ENCODE peak calls at places on chromosomes 1 and 21, in eight cellular contexts. One of them, this sample, is unnamed.

GRCh38 chr1:27656157-27656893 is 15.7 kb downstream of the IFI6 start:
- DNase-seq in mesenteric fat pad: no peak
- DNase-seq in RWPE1: no peak
- DNase-seq in sigmoid colon: peak; percentile 89
- DNase-seq in stimulated activated CD4-positive, alpha-beta T cell treated with anti-CD3 and anti-CD28 coated beads, Interleukin-12 subunit alpha, Interleukin-12 subunit beta, amount 100 ng/mL, for 48 hours: no peak
- DNase-seq in activated CD8-positive, alpha-beta memory T cell treated with anti-CD3 and anti-CD28 coated beads, Interleukin-2, amount 10 ng/mL, durations not matched to agents 7 days and 5 days: no peak
- DNase-seq in NCI-H1105: no peak
- DNase-seq in bronchial epithelial cell: peak; percentile 69
- DNase-seq in this sample: no peak

GRCh38 chr1:50441183-50441582 is 17.9 kb upstream of the DMRTA2 start:
- DNase-seq in mesenteric fat pad: no peak
- DNase-seq in RWPE1: no peak
- DNase-seq in sigmoid colon: no peak
- DNase-seq in stimulated activated CD4-positive, alpha-beta T cell treated with anti-CD3 and anti-CD28 coated beads, Interleukin-12 subunit alpha, Interleukin-12 subunit beta, amount 100 ng/mL, for 48 hours: no peak
- DNase-seq in activated CD8-positive, alpha-beta memory T cell treated with anti-CD3 and anti-CD28 coated beads, Interleukin-2, amount 10 ng/mL, durations not matched to agents 7 days and 5 days: no peak
- DNase-seq in NCI-H1105: no peak
- DNase-seq in bronchial epithelial cell: no peak
- DNase-seq in this sample: no peak

GRCh38 chr21:16082038-16082816 is 352.4 kb downstream of the USP25 start:
- DNase-seq in mesenteric fat pad: no peak
- DNase-seq in RWPE1: no peak
- DNase-seq in sigmoid colon: no peak
- DNase-seq in stimulated activated CD4-positive, alpha-beta T cell treated with anti-CD3 and anti-CD28 coated beads, Interleukin-12 subunit alpha, Interleukin-12 subunit beta, amount 100 ng/mL, for 48 hours: no peak
- DNase-seq in activated CD8-positive, alpha-beta memory T cell treated with anti-CD3 and anti-CD28 coated beads, Interleukin-2, amount 10 ng/mL, durations not matched to agents 7 days and 5 days: no peak
- DNase-seq in NCI-H1105: peak; percentile 2
- DNase-seq in bronchial epithelial cell: peak; percentile 46
- DNase-seq in this sample: peak; percentile 5

GRCh38 chr1:243213045-243213787 is 41.9 kb downstream of the CEP170 start:
- DNase-seq in mesenteric fat pad: no peak
- DNase-seq in RWPE1: no peak
- DNase-seq in sigmoid colon: no peak
- DNase-seq in stimulated activated CD4-positive, alpha-beta T cell treated with anti-CD3 and anti-CD28 coated beads, Interleukin-12 subunit alpha, Interleukin-12 subunit beta, amount 100 ng/mL, for 48 hours: no peak
- DNase-seq in activated CD8-positive, alpha-beta memory T cell treated with anti-CD3 and anti-CD28 coated beads, Interleukin-2, amount 10 ng/mL, durations not matched to agents 7 days and 5 days: no peak
- DNase-seq in NCI-H1105: no peak
- DNase-seq in bronchial epithelial cell: peak; percentile 5
- DNase-seq in this sample: no peak

GRCh38 chr1:27568247-27569087 is 35.5 kb downstream of the AHDC1 start:
- DNase-seq in mesenteric fat pad: peak; percentile 98
- DNase-seq in RWPE1: peak; percentile 94
- DNase-seq in sigmoid colon: peak; percentile 98
- DNase-seq in stimulated activated CD4-positive, alpha-beta T cell treated with anti-CD3 and anti-CD28 coated beads, Interleukin-12 subunit alpha, Interleukin-12 subunit beta, amount 100 ng/mL, for 48 hours: peak; percentile 95
- DNase-seq in activated CD8-positive, alpha-beta memory T cell treated with anti-CD3 and anti-CD28 coated beads, Interleukin-2, amount 10 ng/mL, durations not matched to agents 7 days and 5 days: peak; percentile 94
- DNase-seq in NCI-H1105: peak; percentile 93
- DNase-seq in bronchial epithelial cell: peak; percentile 84
- DNase-seq in this sample: peak; percentile 89

GRCh38 chr1:57475366-57475765 is 51.5 kb upstream of the DAB1 start:
- DNase-seq in mesenteric fat pad: no peak
- DNase-seq in RWPE1: no peak
- DNase-seq in sigmoid colon: no peak
- DNase-seq in stimulated activated CD4-positive, alpha-beta T cell treated with anti-CD3 and anti-CD28 coated beads, Interleukin-12 subunit alpha, Interleukin-12 subunit beta, amount 100 ng/mL, for 48 hours: no peak
- DNase-seq in activated CD8-positive, alpha-beta memory T cell treated with anti-CD3 and anti-CD28 coated beads, Interleukin-2, amount 10 ng/mL, durations not matched to agents 7 days and 5 days: no peak
- DNase-seq in NCI-H1105: no peak
- DNase-seq in bronchial epithelial cell: no peak
- DNase-seq in this sample: no peak

GRCh38 chr1:168799918-168800605 is 71.1 kb upstream of the DPT start:
- DNase-seq in mesenteric fat pad: no peak
- DNase-seq in RWPE1: no peak
- DNase-seq in sigmoid colon: no peak
- DNase-seq in stimulated activated CD4-positive, alpha-beta T cell treated with anti-CD3 and anti-CD28 coated beads, Interleukin-12 subunit alpha, Interleukin-12 subunit beta, amount 100 ng/mL, for 48 hours: no peak
- DNase-seq in activated CD8-positive, alpha-beta memory T cell treated with anti-CD3 and anti-CD28 coated beads, Interleukin-2, amount 10 ng/mL, durations not matched to agents 7 days and 5 days: no peak
- DNase-seq in NCI-H1105: no peak
- DNase-seq in bronchial epithelial cell: peak; percentile 7
- DNase-seq in this sample: no peak

GRCh38 chr1:33392639-33393038 is 38.3 kb downstream of the PHC2 start:
- DNase-seq in mesenteric fat pad: no peak
- DNase-seq in RWPE1: no peak
- DNase-seq in sigmoid colon: no peak
- DNase-seq in stimulated activated CD4-positive, alpha-beta T cell treated with anti-CD3 and anti-CD28 coated beads, Interleukin-12 subunit alpha, Interleukin-12 subunit beta, amount 100 ng/mL, for 48 hours: no peak
- DNase-seq in activated CD8-positive, alpha-beta memory T cell treated with anti-CD3 and anti-CD28 coated beads, Interleukin-2, amount 10 ng/mL, durations not matched to agents 7 days and 5 days: no peak
- DNase-seq in NCI-H1105: peak; percentile 26
- DNase-seq in bronchial epithelial cell: no peak
- DNase-seq in this sample: peak; percentile 61

GRCh38 chr21:41947596-41948403 is 6.0 kb downstream of the C2CD2 start:
- DNase-seq in mesenteric fat pad: no peak
- DNase-seq in RWPE1: no peak
- DNase-seq in sigmoid colon: peak; percentile 83
- DNase-seq in stimulated activated CD4-positive, alpha-beta T cell treated with anti-CD3 and anti-CD28 coated beads, Interleukin-12 subunit alpha, Interleukin-12 subunit beta, amount 100 ng/mL, for 48 hours: no peak
- DNase-seq in activated CD8-positive, alpha-beta memory T cell treated with anti-CD3 and anti-CD28 coated beads, Interleukin-2, amount 10 ng/mL, durations not matched to agents 7 days and 5 days: no peak
- DNase-seq in NCI-H1105: no peak
- DNase-seq in bronchial epithelial cell: no peak
- DNase-seq in this sample: no peak

GRCh38 chr1:230905733-230906132 is 37.4 kb upstream of the C1orf198 start:
- DNase-seq in mesenteric fat pad: no peak
- DNase-seq in RWPE1: no peak
- DNase-seq in sigmoid colon: no peak
- DNase-seq in stimulated activated CD4-positive, alpha-beta T cell treated with anti-CD3 and anti-CD28 coated beads, Interleukin-12 subunit alpha, Interleukin-12 subunit beta, amount 100 ng/mL, for 48 hours: no peak
- DNase-seq in activated CD8-positive, alpha-beta memory T cell treated with anti-CD3 and anti-CD28 coated beads, Interleukin-2, amount 10 ng/mL, durations not matched to agents 7 days and 5 days: no peak
- DNase-seq in NCI-H1105: no peak
- DNase-seq in bronchial epithelial cell: no peak
- DNase-seq in this sample: no peak

GRCh38 chr1:179809506-179810366 is 66.6 kb downstream of the FAM163A start:
- DNase-seq in mesenteric fat pad: peak; percentile 89
- DNase-seq in RWPE1: peak; percentile 57
- DNase-seq in sigmoid colon: peak; percentile 81
- DNase-seq in stimulated activated CD4-positive, alpha-beta T cell treated with anti-CD3 and anti-CD28 coated beads, Interleukin-12 subunit alpha, Interleukin-12 subunit beta, amount 100 ng/mL, for 48 hours: peak; percentile 53
- DNase-seq in activated CD8-positive, alpha-beta memory T cell treated with anti-CD3 and anti-CD28 coated beads, Interleukin-2, amount 10 ng/mL, durations not matched to agents 7 days and 5 days: peak; percentile 69
- DNase-seq in NCI-H1105: peak; percentile 68
- DNase-seq in bronchial epithelial cell: peak; percentile 69
- DNase-seq in this sample: peak; percentile 61

GRCh38 chr1:87146986-87147385 is 181.7 kb upstream of the LMO4 start:
- DNase-seq in mesenteric fat pad: no peak
- DNase-seq in RWPE1: no peak
- DNase-seq in sigmoid colon: no peak
- DNase-seq in stimulated activated CD4-positive, alpha-beta T cell treated with anti-CD3 and anti-CD28 coated beads, Interleukin-12 subunit alpha, Interleukin-12 subunit beta, amount 100 ng/mL, for 48 hours: no peak
- DNase-seq in activated CD8-positive, alpha-beta memory T cell treated with anti-CD3 and anti-CD28 coated beads, Interleukin-2, amount 10 ng/mL, durations not matched to agents 7 days and 5 days: no peak
- DNase-seq in NCI-H1105: no peak
- DNase-seq in bronchial epithelial cell: no peak
- DNase-seq in this sample: no peak

GRCh38 chr1:234936631-234937389 is 191.8 kb downstream of the TOMM20 start:
- DNase-seq in mesenteric fat pad: no peak
- DNase-seq in RWPE1: no peak
- DNase-seq in sigmoid colon: no peak
- DNase-seq in stimulated activated CD4-positive, alpha-beta T cell treated with anti-CD3 and anti-CD28 coated beads, Interleukin-12 subunit alpha, Interleukin-12 subunit beta, amount 100 ng/mL, for 48 hours: no peak
- DNase-seq in activated CD8-positive, alpha-beta memory T cell treated with anti-CD3 and anti-CD28 coated beads, Interleukin-2, amount 10 ng/mL, durations not matched to agents 7 days and 5 days: no peak
- DNase-seq in NCI-H1105: no peak
- DNase-seq in bronchial epithelial cell: no peak
- DNase-seq in this sample: no peak

GRCh38 chr1:177858222-177858894 is 111.5 kb downstream of the SEC16B start:
- DNase-seq in mesenteric fat pad: no peak
- DNase-seq in RWPE1: no peak
- DNase-seq in sigmoid colon: no peak
- DNase-seq in stimulated activated CD4-positive, alpha-beta T cell treated with anti-CD3 and anti-CD28 coated beads, Interleukin-12 subunit alpha, Interleukin-12 subunit beta, amount 100 ng/mL, for 48 hours: no peak
- DNase-seq in activated CD8-positive, alpha-beta memory T cell treated with anti-CD3 and anti-CD28 coated beads, Interleukin-2, amount 10 ng/mL, durations not matched to agents 7 days and 5 days: no peak
- DNase-seq in NCI-H1105: peak; percentile 86
- DNase-seq in bronchial epithelial cell: no peak
- DNase-seq in this sample: peak; percentile 24

GRCh38 chr1:44808063-44808937 is at the start of gene BTBD19:
- DNase-seq in mesenteric fat pad: no peak
- DNase-seq in RWPE1: no peak
- DNase-seq in sigmoid colon: peak; percentile 94
- DNase-seq in stimulated activated CD4-positive, alpha-beta T cell treated with anti-CD3 and anti-CD28 coated beads, Interleukin-12 subunit alpha, Interleukin-12 subunit beta, amount 100 ng/mL, for 48 hours: peak; percentile 82
- DNase-seq in activated CD8-positive, alpha-beta memory T cell treated with anti-CD3 and anti-CD28 coated beads, Interleukin-2, amount 10 ng/mL, durations not matched to agents 7 days and 5 days: no peak
- DNase-seq in NCI-H1105: no peak
- DNase-seq in bronchial epithelial cell: no peak
- DNase-seq in this sample: no peak

GRCh38 chr1:150558328-150558727 is 9.1 kb downstream of the ADAMTSL4 start:
- DNase-seq in mesenteric fat pad: no peak
- DNase-seq in RWPE1: no peak
- DNase-seq in sigmoid colon: no peak
- DNase-seq in stimulated activated CD4-positive, alpha-beta T cell treated with anti-CD3 and anti-CD28 coated beads, Interleukin-12 subunit alpha, Interleukin-12 subunit beta, amount 100 ng/mL, for 48 hours: no peak
- DNase-seq in activated CD8-positive, alpha-beta memory T cell treated with anti-CD3 and anti-CD28 coated beads, Interleukin-2, amount 10 ng/mL, durations not matched to agents 7 days and 5 days: no peak
- DNase-seq in NCI-H1105: no peak
- DNase-seq in bronchial epithelial cell: no peak
- DNase-seq in this sample: no peak

GRCh38 chr1:226702957-226703831 is 35.9 kb downstream of the ITPKB start:
- DNase-seq in mesenteric fat pad: peak; percentile 93
- DNase-seq in RWPE1: peak; percentile 89
- DNase-seq in sigmoid colon: peak; percentile 89
- DNase-seq in stimulated activated CD4-positive, alpha-beta T cell treated with anti-CD3 and anti-CD28 coated beads, Interleukin-12 subunit alpha, Interleukin-12 subunit beta, amount 100 ng/mL, for 48 hours: peak; percentile 75
- DNase-seq in activated CD8-positive, alpha-beta memory T cell treated with anti-CD3 and anti-CD28 coated beads, Interleukin-2, amount 10 ng/mL, durations not matched to agents 7 days and 5 days: peak; percentile 79
- DNase-seq in NCI-H1105: peak; percentile 38
- DNase-seq in bronchial epithelial cell: peak; percentile 21
- DNase-seq in this sample: peak; percentile 70

GRCh38 chr1:182575540-182576149 is 13.4 kb downstream of the RNASEL start:
- DNase-seq in mesenteric fat pad: no peak
- DNase-seq in RWPE1: peak; percentile 73
- DNase-seq in sigmoid colon: no peak
- DNase-seq in stimulated activated CD4-positive, alpha-beta T cell treated with anti-CD3 and anti-CD28 coated beads, Interleukin-12 subunit alpha, Interleukin-12 subunit beta, amount 100 ng/mL, for 48 hours: no peak
- DNase-seq in activated CD8-positive, alpha-beta memory T cell treated with anti-CD3 and anti-CD28 coated beads, Interleukin-2, amount 10 ng/mL, durations not matched to agents 7 days and 5 days: no peak
- DNase-seq in NCI-H1105: no peak
- DNase-seq in bronchial epithelial cell: peak; percentile 82
- DNase-seq in this sample: no peak

GRCh38 chr1:220527279-220528048 is 472 bp upstream of the MARK1 start:
- DNase-seq in mesenteric fat pad: no peak
- DNase-seq in RWPE1: no peak
- DNase-seq in sigmoid colon: peak; percentile 67
- DNase-seq in stimulated activated CD4-positive, alpha-beta T cell treated with anti-CD3 and anti-CD28 coated beads, Interleukin-12 subunit alpha, Interleukin-12 subunit beta, amount 100 ng/mL, for 48 hours: no peak
- DNase-seq in activated CD8-positive, alpha-beta memory T cell treated with anti-CD3 and anti-CD28 coated beads, Interleukin-2, amount 10 ng/mL, durations not matched to agents 7 days and 5 days: no peak
- DNase-seq in NCI-H1105: no peak
- DNase-seq in bronchial epithelial cell: peak; percentile 38
- DNase-seq in this sample: peak; percentile 31

GRCh38 chr21:43854773-43855633 is 10.0 kb upstream of the AGPAT3 start:
- DNase-seq in mesenteric fat pad: no peak
- DNase-seq in RWPE1: no peak
- DNase-seq in sigmoid colon: no peak
- DNase-seq in stimulated activated CD4-positive, alpha-beta T cell treated with anti-CD3 and anti-CD28 coated beads, Interleukin-12 subunit alpha, Interleukin-12 subunit beta, amount 100 ng/mL, for 48 hours: peak; percentile 26
- DNase-seq in activated CD8-positive, alpha-beta memory T cell treated with anti-CD3 and anti-CD28 coated beads, Interleukin-2, amount 10 ng/mL, durations not matched to agents 7 days and 5 days: peak; percentile 91
- DNase-seq in NCI-H1105: no peak
- DNase-seq in bronchial epithelial cell: no peak
- DNase-seq in this sample: no peak

GRCh38 chr21:25733859-25734653 is 648 bp downstream of the ATP5PF start:
- DNase-seq in mesenteric fat pad: no peak
- DNase-seq in RWPE1: no peak
- DNase-seq in sigmoid colon: no peak
- DNase-seq in stimulated activated CD4-positive, alpha-beta T cell treated with anti-CD3 and anti-CD28 coated beads, Interleukin-12 subunit alpha, Interleukin-12 subunit beta, amount 100 ng/mL, for 48 hours: peak; percentile 28
- DNase-seq in activated CD8-positive, alpha-beta memory T cell treated with anti-CD3 and anti-CD28 coated beads, Interleukin-2, amount 10 ng/mL, durations not matched to agents 7 days and 5 days: peak; percentile 59
- DNase-seq in NCI-H1105: no peak
- DNase-seq in bronchial epithelial cell: peak; percentile 18
- DNase-seq in this sample: no peak

GRCh38 chr1:17735340-17735739 is 19.8 kb upstream of the ACTL8 start:
- DNase-seq in mesenteric fat pad: no peak
- DNase-seq in RWPE1: no peak
- DNase-seq in sigmoid colon: no peak
- DNase-seq in stimulated activated CD4-positive, alpha-beta T cell treated with anti-CD3 and anti-CD28 coated beads, Interleukin-12 subunit alpha, Interleukin-12 subunit beta, amount 100 ng/mL, for 48 hours: no peak
- DNase-seq in activated CD8-positive, alpha-beta memory T cell treated with anti-CD3 and anti-CD28 coated beads, Interleukin-2, amount 10 ng/mL, durations not matched to agents 7 days and 5 days: no peak
- DNase-seq in NCI-H1105: no peak
- DNase-seq in bronchial epithelial cell: no peak
- DNase-seq in this sample: no peak

GRCh38 chr1:243421784-243422183 is 165.9 kb downstream of the SDCCAG8 start:
- DNase-seq in mesenteric fat pad: no peak
- DNase-seq in RWPE1: peak; percentile 48
- DNase-seq in sigmoid colon: no peak
- DNase-seq in stimulated activated CD4-positive, alpha-beta T cell treated with anti-CD3 and anti-CD28 coated beads, Interleukin-12 subunit alpha, Interleukin-12 subunit beta, amount 100 ng/mL, for 48 hours: peak; percentile 23
- DNase-seq in activated CD8-positive, alpha-beta memory T cell treated with anti-CD3 and anti-CD28 coated beads, Interleukin-2, amount 10 ng/mL, durations not matched to agents 7 days and 5 days: peak; percentile 85
- DNase-seq in NCI-H1105: peak; percentile 27
- DNase-seq in bronchial epithelial cell: peak; percentile 68
- DNase-seq in this sample: peak; percentile 72

GRCh38 chr21:44549525-44550211 is 1.6 kb downstream of the KRTAP10-2 start:
- DNase-seq in mesenteric fat pad: peak; percentile 67
- DNase-seq in RWPE1: no peak
- DNase-seq in sigmoid colon: no peak
- DNase-seq in stimulated activated CD4-positive, alpha-beta T cell treated with anti-CD3 and anti-CD28 coated beads, Interleukin-12 subunit alpha, Interleukin-12 subunit beta, amount 100 ng/mL, for 48 hours: no peak
- DNase-seq in activated CD8-positive, alpha-beta memory T cell treated with anti-CD3 and anti-CD28 coated beads, Interleukin-2, amount 10 ng/mL, durations not matched to agents 7 days and 5 days: peak; percentile 32
- DNase-seq in NCI-H1105: no peak
- DNase-seq in bronchial epithelial cell: no peak
- DNase-seq in this sample: no peak

GRCh38 chr1:172002725-172003345 is 161.5 kb downstream of the DNM3 start:
- DNase-seq in mesenteric fat pad: no peak
- DNase-seq in RWPE1: peak; percentile 42
- DNase-seq in sigmoid colon: no peak
- DNase-seq in stimulated activated CD4-positive, alpha-beta T cell treated with anti-CD3 and anti-CD28 coated beads, Interleukin-12 subunit alpha, Interleukin-12 subunit beta, amount 100 ng/mL, for 48 hours: no peak
- DNase-seq in activated CD8-positive, alpha-beta memory T cell treated with anti-CD3 and anti-CD28 coated beads, Interleukin-2, amount 10 ng/mL, durations not matched to agents 7 days and 5 days: no peak
- DNase-seq in NCI-H1105: no peak
- DNase-seq in bronchial epithelial cell: peak; percentile 54
- DNase-seq in this sample: peak; percentile 19

GRCh38 chr1:50681931-50682330 is 258.7 kb upstream of the DMRTA2 start:
- DNase-seq in mesenteric fat pad: no peak
- DNase-seq in RWPE1: no peak
- DNase-seq in sigmoid colon: no peak
- DNase-seq in stimulated activated CD4-positive, alpha-beta T cell treated with anti-CD3 and anti-CD28 coated beads, Interleukin-12 subunit alpha, Interleukin-12 subunit beta, amount 100 ng/mL, for 48 hours: no peak
- DNase-seq in activated CD8-positive, alpha-beta memory T cell treated with anti-CD3 and anti-CD28 coated beads, Interleukin-2, amount 10 ng/mL, durations not matched to agents 7 days and 5 days: no peak
- DNase-seq in NCI-H1105: no peak
- DNase-seq in bronchial epithelial cell: no peak
- DNase-seq in this sample: no peak

GRCh38 chr1:16067933-16068332 is 5.5 kb downstream of the FAM131C start:
- DNase-seq in mesenteric fat pad: no peak
- DNase-seq in RWPE1: no peak
- DNase-seq in sigmoid colon: no peak
- DNase-seq in stimulated activated CD4-positive, alpha-beta T cell treated with anti-CD3 and anti-CD28 coated beads, Interleukin-12 subunit alpha, Interleukin-12 subunit beta, amount 100 ng/mL, for 48 hours: no peak
- DNase-seq in activated CD8-positive, alpha-beta memory T cell treated with anti-CD3 and anti-CD28 coated beads, Interleukin-2, amount 10 ng/mL, durations not matched to agents 7 days and 5 days: no peak
- DNase-seq in NCI-H1105: no peak
- DNase-seq in bronchial epithelial cell: no peak
- DNase-seq in this sample: no peak

GRCh38 chr1:29986986-29987385 is 736.4 kb downstream of the MATN1 start:
- DNase-seq in mesenteric fat pad: peak; percentile 41
- DNase-seq in RWPE1: no peak
- DNase-seq in sigmoid colon: no peak
- DNase-seq in stimulated activated CD4-positive, alpha-beta T cell treated with anti-CD3 and anti-CD28 coated beads, Interleukin-12 subunit alpha, Interleukin-12 subunit beta, amount 100 ng/mL, for 48 hours: no peak
- DNase-seq in activated CD8-positive, alpha-beta memory T cell treated with anti-CD3 and anti-CD28 coated beads, Interleukin-2, amount 10 ng/mL, durations not matched to agents 7 days and 5 days: no peak
- DNase-seq in NCI-H1105: no peak
- DNase-seq in bronchial epithelial cell: no peak
- DNase-seq in this sample: no peak

GRCh38 chr1:94608142-94608851 is 66.7 kb upstream of the F3 start:
- DNase-seq in mesenteric fat pad: no peak
- DNase-seq in RWPE1: no peak
- DNase-seq in sigmoid colon: no peak
- DNase-seq in stimulated activated CD4-positive, alpha-beta T cell treated with anti-CD3 and anti-CD28 coated beads, Interleukin-12 subunit alpha, Interleukin-12 subunit beta, amount 100 ng/mL, for 48 hours: no peak
- DNase-seq in activated CD8-positive, alpha-beta memory T cell treated with anti-CD3 and anti-CD28 coated beads, Interleukin-2, amount 10 ng/mL, durations not matched to agents 7 days and 5 days: no peak
- DNase-seq in NCI-H1105: no peak
- DNase-seq in bronchial epithelial cell: peak; percentile 72
- DNase-seq in this sample: no peak

GRCh38 chr1:20211511-20211931 is 25.2 kb upstream of the PLA2G2C start:
- DNase-seq in mesenteric fat pad: peak; percentile 74
- DNase-seq in RWPE1: peak; percentile 85
- DNase-seq in sigmoid colon: no peak
- DNase-seq in stimulated activated CD4-positive, alpha-beta T cell treated with anti-CD3 and anti-CD28 coated beads, Interleukin-12 subunit alpha, Interleukin-12 subunit beta, amount 100 ng/mL, for 48 hours: no peak
- DNase-seq in activated CD8-positive, alpha-beta memory T cell treated with anti-CD3 and anti-CD28 coated beads, Interleukin-2, amount 10 ng/mL, durations not matched to agents 7 days and 5 days: no peak
- DNase-seq in NCI-H1105: no peak
- DNase-seq in bronchial epithelial cell: peak; percentile 91
- DNase-seq in this sample: no peak

GRCh38 chr1:121546830-121547680 is 362.3 kb downstream of the SRGAP2C start:
- DNase-seq in mesenteric fat pad: no peak
- DNase-seq in RWPE1: no peak
- DNase-seq in sigmoid colon: no peak
- DNase-seq in stimulated activated CD4-positive, alpha-beta T cell treated with anti-CD3 and anti-CD28 coated beads, Interleukin-12 subunit alpha, Interleukin-12 subunit beta, amount 100 ng/mL, for 48 hours: no peak
- DNase-seq in activated CD8-positive, alpha-beta memory T cell treated with anti-CD3 and anti-CD28 coated beads, Interleukin-2, amount 10 ng/mL, durations not matched to agents 7 days and 5 days: no peak
- DNase-seq in NCI-H1105: no peak
- DNase-seq in bronchial epithelial cell: peak; percentile 74
- DNase-seq in this sample: no peak

GRCh38 chr1:59393211-59394180 is 96.6 kb downstream of the FGGY start:
- DNase-seq in mesenteric fat pad: no peak
- DNase-seq in RWPE1: no peak
- DNase-seq in sigmoid colon: peak; percentile 95
- DNase-seq in stimulated activated CD4-positive, alpha-beta T cell treated with anti-CD3 and anti-CD28 coated beads, Interleukin-12 subunit alpha, Interleukin-12 subunit beta, amount 100 ng/mL, for 48 hours: no peak
- DNase-seq in activated CD8-positive, alpha-beta memory T cell treated with anti-CD3 and anti-CD28 coated beads, Interleukin-2, amount 10 ng/mL, durations not matched to agents 7 days and 5 days: no peak
- DNase-seq in NCI-H1105: peak; percentile 1
- DNase-seq in bronchial epithelial cell: no peak
- DNase-seq in this sample: peak; percentile 10

GRCh38 chr1:6419803-6420593 is at the start of gene HES2:
- DNase-seq in mesenteric fat pad: no peak
- DNase-seq in RWPE1: peak; percentile 84
- DNase-seq in sigmoid colon: no peak
- DNase-seq in stimulated activated CD4-positive, alpha-beta T cell treated with anti-CD3 and anti-CD28 coated beads, Interleukin-12 subunit alpha, Interleukin-12 subunit beta, amount 100 ng/mL, for 48 hours: no peak
- DNase-seq in activated CD8-positive, alpha-beta memory T cell treated with anti-CD3 and anti-CD28 coated beads, Interleukin-2, amount 10 ng/mL, durations not matched to agents 7 days and 5 days: no peak
- DNase-seq in NCI-H1105: no peak
- DNase-seq in bronchial epithelial cell: no peak
- DNase-seq in this sample: no peak

GRCh38 chr1:187244623-187245022 is 415.9 kb downstream of the PLA2G4A start:
- DNase-seq in mesenteric fat pad: no peak
- DNase-seq in RWPE1: no peak
- DNase-seq in sigmoid colon: no peak
- DNase-seq in stimulated activated CD4-positive, alpha-beta T cell treated with anti-CD3 and anti-CD28 coated beads, Interleukin-12 subunit alpha, Interleukin-12 subunit beta, amount 100 ng/mL, for 48 hours: no peak
- DNase-seq in activated CD8-positive, alpha-beta memory T cell treated with anti-CD3 and anti-CD28 coated beads, Interleukin-2, amount 10 ng/mL, durations not matched to agents 7 days and 5 days: no peak
- DNase-seq in NCI-H1105: peak; percentile 71
- DNase-seq in bronchial epithelial cell: peak; percentile 67
- DNase-seq in this sample: peak; percentile 89

This sample was measured in COR-L47.